ENCODE peak calls at places on chromosomes 16 and 17, in six cellular contexts. E is CD8-positive, alpha-beta T cell; I is foreskin keratinocyte; N is gastrocnemius medialis; S is MM.1S; W is HAP-1. F is an unnamed sample.

GRCh38 chr17:16428098-16428882 is 12.9 kb downstream of the TRPV2 start:
- DNase-seq in I (no peak), W (peak; percentile 75), S (no peak), N (no peak), E (no peak), F (no peak)

GRCh38 chr17:35141681-35142466 is at the start of gene NLE1:
- DNase-seq in N (peak; percentile 68), W (peak; percentile 61), I (peak; percentile 34), E (peak; percentile 93), S (peak; percentile 80), F (peak; percentile 60)

GRCh38 chr17:10121971-10122707 is 76.3 kb downstream of the GAS7 start:
- DNase-seq in W (no peak), N (no peak), I (no peak), S (no peak), E (no peak), F (no peak)

GRCh38 chr17:77488531-77489238 is 347.9 kb downstream of the SEC14L1 start:
- DNase-seq in S (no peak), E (no peak), W (no peak), N (no peak), I (no peak), F (no peak)

GRCh38 chr16:28131210-28131609 is 67.7 kb upstream of the GSG1L start:
- DNase-seq in E (no peak), N (no peak), I (no peak), S (no peak), W (no peak), F (no peak)

GRCh38 chr16:68744744-68745280 is 7.7 kb downstream of the CDH1 start:
- DNase-seq in W (no peak), E (no peak), S (no peak), N (no peak), I (peak; percentile 82), F (no peak)

GRCh38 chr16:67378642-67379041 is 14.7 kb downstream of the TPPP3 start:
- DNase-seq in E (no peak), W (no peak), S (no peak), N (no peak), I (no peak), F (no peak)

GRCh38 chr17:4850236-4850635 is 17.1 kb downstream of the MINK1 start:
- DNase-seq in E (no peak), I (peak; percentile 77), W (no peak), N (no peak), S (no peak), F (no peak)

GRCh38 chr16:12462690-12463646 is 340.7 kb downstream of the CPPED1 start:
- DNase-seq in I (no peak), N (no peak), W (no peak), E (no peak), S (no peak), F (no peak)

GRCh38 chr16:68257251-68257905 is 6.9 kb upstream of the SLC7A6 start:
- DNase-seq in W (no peak), N (peak; percentile 82), S (peak; percentile 97), I (no peak), E (no peak), F (no peak)

GRCh38 chr16:11056989-11057645 is 112.8 kb downstream of the CLEC16A start:
- DNase-seq in E (no peak), I (no peak), W (no peak), N (no peak), S (no peak), F (no peak)
- H3K4me1 ChIP-seq in E (peaks cover 8% of the 10 kb centered on the region), I (no peaks in the 10 kb centered on the region), W (peaks cover 22% of the 10 kb centered on the region), N (no peaks in the 10 kb centered on the region), S (no peaks in the 10 kb centered on the region), F (peaks cover 6% of the 10 kb centered on the region)

GRCh38 chr17:55274371-55275255 is 9.9 kb downstream of the HLF start:
- DNase-seq in I (no peak), S (no peak), W (no peak), E (no peak), N (no peak), F (no peak)
- H3K4me1 ChIP-seq in I (peaks cover 3% of the 10 kb centered on the region), S (no peaks in the 10 kb centered on the region), W (no peaks in the 10 kb centered on the region), E (no peaks in the 10 kb centered on the region), N (peaks cover 48% of the 10 kb centered on the region), F (no peaks in the 10 kb centered on the region)

GRCh38 chr17:55275894-55276804 is 11.4 kb downstream of the HLF start:
- DNase-seq in W (no peak), E (no peak), I (no peak), N (peak; percentile 48), S (no peak), F (no peak)
- H3K4me1 ChIP-seq in W (no peaks in the 10 kb centered on the region), E (no peaks in the 10 kb centered on the region), I (peaks cover 3% of the 10 kb centered on the region), N (peaks cover 48% of the 10 kb centered on the region), S (no peaks in the 10 kb centered on the region), F (no peaks in the 10 kb centered on the region)

GRCh38 chr17:82295472-82295814 is 21.9 kb upstream of the CSNK1D start:
- DNase-seq in E (no peak), I (no peak), S (no peak), W (no peak), N (no peak), F (no peak)

GRCh38 chr17:82291582-82292250 is 18.2 kb upstream of the CSNK1D start:
- DNase-seq in S (no peak), N (no peak), W (no peak), I (no peak), E (no peak), F (no peak)

GRCh38 chr17:82294086-82294773 is 20.7 kb upstream of the CSNK1D start:
- DNase-seq in I (no peak), E (no peak), W (no peak), N (no peak), S (no peak), F (no peak)

GRCh38 chr17:82289822-82290541 is 16.5 kb upstream of the CSNK1D start:
- DNase-seq in E (no peak), I (no peak), N (no peak), S (no peak), W (no peak), F (no peak)

GRCh38 chr17:82292251-82293154 is 19.0 kb upstream of the CSNK1D start:
- DNase-seq in N (peak; percentile 98), E (peak; percentile 93), W (peak; percentile 98), I (peak; percentile 93), S (peak; percentile 99), F (peak; percentile 92)
- H3K4me1 ChIP-seq in N (peaks cover 48% of the 10 kb centered on the region), E (peaks cover 26% of the 10 kb centered on the region), W (peaks cover 15% of the 10 kb centered on the region), I (peaks cover 10% of the 10 kb centered on the region), S (peaks cover 6% of the 10 kb centered on the region), F (peaks cover 3% of the 10 kb centered on the region)

GRCh38 chr16:73732681-73733080 is 563.9 kb upstream of the PSMD7 start:
- DNase-seq in S (no peak), W (no peak), I (no peak), N (no peak), E (no peak), F (no peak)

GRCh38 chr16:73735954-73736353 is 560.7 kb upstream of the PSMD7 start:
- DNase-seq in I (no peak), E (no peak), W (no peak), N (no peak), S (no peak), F (no peak)

GRCh38 chr16:73732143-73732542 is 564.5 kb upstream of the PSMD7 start:
- DNase-seq in S (no peak), N (no peak), E (no peak), W (no peak), I (no peak), F (no peak)

GRCh38 chr16:73737637-73738036 is 559.0 kb upstream of the PSMD7 start:
- DNase-seq in S (no peak), N (no peak), W (no peak), E (no peak), I (no peak), F (no peak)

DNA sequence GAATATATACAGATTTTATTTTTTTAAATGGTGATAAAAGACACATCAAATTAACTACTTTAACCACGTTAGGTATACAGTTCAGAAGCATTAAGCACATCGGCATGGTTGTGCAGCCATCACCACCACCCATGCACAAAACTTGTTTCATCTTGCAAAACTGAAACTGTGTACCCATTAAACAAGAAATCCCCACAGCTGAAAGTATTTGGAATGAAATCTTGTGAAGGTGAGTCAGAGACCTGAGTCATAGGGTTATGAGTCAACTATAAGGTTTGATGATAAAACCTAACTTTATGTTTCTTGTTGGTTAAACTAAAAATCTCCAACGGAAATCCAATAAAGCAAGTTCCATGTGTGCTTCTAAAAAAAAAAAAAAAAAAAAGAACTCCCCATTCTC is 561.6 kb upstream of the PSMD7 start:
- DNase-seq in W (no peak), E (no peak), S (no peak), I (peak; percentile 89), N (no peak), F (no peak)
- H3K4me1 ChIP-seq in W (no peaks in the 10 kb centered on the region), E (no peaks in the 10 kb centered on the region), S (no peaks in the 10 kb centered on the region), I (peaks cover 19% of the 10 kb centered on the region), N (no peaks in the 10 kb centered on the region), F (no peaks in the 10 kb centered on the region)

GRCh38 chr17:76139261-76139752 is 1.7 kb downstream of the FOXJ1 start:
- DNase-seq in N (no peak), E (no peak), S (no peak), I (no peak), W (no peak), F (no peak)
- H3K4me1 ChIP-seq in N (peaks cover 28% of the 10 kb centered on the region), E (peaks cover 69% of the 10 kb centered on the region), S (peaks cover 6% of the 10 kb centered on the region), I (no peaks in the 10 kb centered on the region), W (peaks cover 19% of the 10 kb centered on the region), F (peaks cover 50% of the 10 kb centered on the region)

GRCh38 chr17:79934653-79934970 is 95.4 kb upstream of the CBX4 start:
- DNase-seq in N (no peak), I (no peak), W (no peak), S (no peak), E (no peak), F (no peak)
- H3K4me1 ChIP-seq in N (peaks cover 8% of the 10 kb centered on the region), I (no peaks in the 10 kb centered on the region), W (no peaks in the 10 kb centered on the region), S (no peaks in the 10 kb centered on the region), E (peaks cover 55% of the 10 kb centered on the region), F (peaks cover 33% of the 10 kb centered on the region)

F was measured in NT2/D1.